ENCODE peak calls at places on chromosomes 2 and 18, in seven cellular contexts. One of them, this sample, is unnamed.

GRCh38 chr2:236092714-236093113 is 75.5 kb downstream of the GBX2 start:
- DNase-seq in HepG2: no peak
- DNase-seq in K562: no peak
- DNase-seq in H1: no peak
- DNase-seq in HCT116: no peak
- DNase-seq in SK-N-SH: no peak
- DNase-seq in GM12878: no peak
- DNase-seq in this sample: no peak

GRCh38 chr2:165203689-165204559 is at the start of gene SCN3A:
- DNase-seq in HepG2: peak
- DNase-seq in H1: no peak
- DNase-seq in K562: peak
- DNase-seq in GM12878: no peak
- DNase-seq in HCT116: peak
- DNase-seq in SK-N-SH: peak
- DNase-seq in this sample: peak

GRCh38 chr2:95074663-95075439 is 46.8 kb downstream of the MRPS5 start:
- DNase-seq in HCT116: no peak
- DNase-seq in H1: no peak
- DNase-seq in HepG2: no peak
- DNase-seq in K562: no peak
- DNase-seq in SK-N-SH: no peak
- DNase-seq in GM12878: no peak
- DNase-seq in this sample: no peak

GRCh38 chr2:239475161-239476028 is 74.6 kb upstream of the HDAC4 start:
- DNase-seq in GM12878: no peak
- DNase-seq in HepG2: no peak
- DNase-seq in HCT116: no peak
- DNase-seq in H1: no peak
- DNase-seq in K562: no peak
- DNase-seq in SK-N-SH: no peak
- DNase-seq in this sample: no peak

GRCh38 chr18:9613550-9614400 is 584 bp downstream of the PPP4R1 start:
- DNase-seq in H1: peak
- DNase-seq in HCT116: no peak
- DNase-seq in K562: peak
- DNase-seq in HepG2: peak
- DNase-seq in SK-N-SH: peak
- DNase-seq in GM12878: no peak
- DNase-seq in this sample: peak

GRCh38 chr2:65063426-65063825 is 7.2 kb downstream of the CEP68 start:
- DNase-seq in H1: no peak
- DNase-seq in HepG2: no peak
- DNase-seq in GM12878: no peak
- DNase-seq in HCT116: no peak
- DNase-seq in K562: no peak
- DNase-seq in SK-N-SH: peak
- DNase-seq in this sample: no peak

GRCh38 chr2:231917280-231918088 is 8.7 kb downstream of the NPPC start:
- DNase-seq in GM12878: no peak
- DNase-seq in H1: no peak
- DNase-seq in SK-N-SH: no peak
- DNase-seq in HCT116: no peak
- DNase-seq in HepG2: no peak
- DNase-seq in K562: peak
- DNase-seq in this sample: no peak

GRCh38 chr2:159600752-159601151 is 15.6 kb downstream of the BAZ2B start:
- DNase-seq in HCT116: peak
- DNase-seq in HepG2: peak
- DNase-seq in H1: no peak
- DNase-seq in GM12878: no peak
- DNase-seq in K562: peak
- DNase-seq in SK-N-SH: no peak
- DNase-seq in this sample: no peak

GRCh38 chr2:26978061-26978596 is 7.7 kb downstream of the MAPRE3 start:
- DNase-seq in K562: peak
- DNase-seq in SK-N-SH: peak
- DNase-seq in HCT116: no peak
- DNase-seq in GM12878: no peak
- DNase-seq in H1: no peak
- DNase-seq in HepG2: no peak
- DNase-seq in this sample: no peak

GRCh38 chr2:53969285-53970094 is 1.3 kb downstream of the PSME4 start:
- DNase-seq in HCT116: peak
- DNase-seq in HepG2: peak
- DNase-seq in K562: peak
- DNase-seq in SK-N-SH: peak
- DNase-seq in H1: no peak
- DNase-seq in GM12878: no peak
- DNase-seq in this sample: peak

GRCh38 chr2:69994166-69994565 is 32.7 kb upstream of the ASPRV1 start:
- DNase-seq in K562: no peak
- DNase-seq in HCT116: no peak
- DNase-seq in SK-N-SH: no peak
- DNase-seq in GM12878: no peak
- DNase-seq in HepG2: no peak
- DNase-seq in H1: no peak
- DNase-seq in this sample: no peak

GRCh38 chr2:84085562-84085961 is 373.5 kb downstream of the SUCLG1 start:
- DNase-seq in SK-N-SH: no peak
- DNase-seq in HCT116: no peak
- DNase-seq in K562: no peak
- DNase-seq in GM12878: no peak
- DNase-seq in HepG2: no peak
- DNase-seq in H1: no peak
- DNase-seq in this sample: no peak

GRCh38 chr2:182381225-182381624 is 45.6 kb downstream of the PDE1A start:
- DNase-seq in SK-N-SH: no peak
- DNase-seq in K562: no peak
- DNase-seq in HepG2: no peak
- DNase-seq in HCT116: no peak
- DNase-seq in H1: no peak
- DNase-seq in GM12878: no peak
- DNase-seq in this sample: no peak

GRCh38 chr2:192469612-192470011 is 274.9 kb upstream of the TMEFF2 start:
- DNase-seq in HCT116: no peak
- DNase-seq in H1: no peak
- DNase-seq in HepG2: no peak
- DNase-seq in SK-N-SH: no peak
- DNase-seq in K562: no peak
- DNase-seq in GM12878: no peak
- DNase-seq in this sample: no peak

GRCh38 chr2:197705912-197706838 is 1.0 kb downstream of the MARS2 start:
- DNase-seq in H1: no peak
- DNase-seq in SK-N-SH: peak
- DNase-seq in K562: peak
- DNase-seq in HepG2: peak
- DNase-seq in GM12878: no peak
- DNase-seq in HCT116: no peak
- DNase-seq in this sample: peak

GRCh38 chr18:24659837-24660720 is 199.6 kb downstream of the HRH4 start:
- DNase-seq in H1: no peak
- DNase-seq in SK-N-SH: no peak
- DNase-seq in HepG2: no peak
- DNase-seq in GM12878: no peak
- DNase-seq in HCT116: no peak
- DNase-seq in K562: no peak
- DNase-seq in this sample: no peak

GRCh38 chr2:225038076-225038571 is 4.1 kb downstream of the DOCK10 start:
- DNase-seq in K562: no peak
- DNase-seq in HepG2: no peak
- DNase-seq in HCT116: no peak
- DNase-seq in GM12878: no peak
- DNase-seq in H1: no peak
- DNase-seq in SK-N-SH: no peak
- DNase-seq in this sample: no peak
- TF ChIP-seq JUND in K562: no peak
- TF ChIP-seq JUND in HepG2: no peak
- TF ChIP-seq JUND in HCT116: no peak
- TF ChIP-seq JUND in GM12878: no peak
- TF ChIP-seq JUND in H1: no peak
- TF ChIP-seq JUND in SK-N-SH: no peak
- TF ChIP-seq JUND in this sample: no peak

GRCh38 chr2:15198051-15198450 is 363.1 kb downstream of the NBAS start:
- DNase-seq in GM12878: no peak
- DNase-seq in HCT116: no peak
- DNase-seq in H1: no peak
- DNase-seq in SK-N-SH: no peak
- DNase-seq in K562: no peak
- DNase-seq in HepG2: no peak
- DNase-seq in this sample: peak
- TF ChIP-seq JUND in GM12878: no peak
- TF ChIP-seq JUND in HCT116: no peak
- TF ChIP-seq JUND in H1: no peak
- TF ChIP-seq JUND in SK-N-SH: no peak
- TF ChIP-seq JUND in K562: no peak
- TF ChIP-seq JUND in HepG2: no peak
- TF ChIP-seq JUND in this sample: peak

GRCh38 chr2:230583593-230583992 is 129.0 kb upstream of the CAB39 start:
- DNase-seq in HCT116: no peak
- DNase-seq in HepG2: no peak
- DNase-seq in GM12878: no peak
- DNase-seq in SK-N-SH: no peak
- DNase-seq in H1: no peak
- DNase-seq in K562: no peak
- DNase-seq in this sample: no peak

GRCh38 chr2:230582851-230583283 is 129.8 kb upstream of the CAB39 start:
- DNase-seq in HCT116: no peak
- DNase-seq in GM12878: peak
- DNase-seq in H1: no peak
- DNase-seq in K562: no peak
- DNase-seq in SK-N-SH: no peak
- DNase-seq in HepG2: no peak
- DNase-seq in this sample: no peak

GRCh38 chr2:230575640-230576324 is 136.9 kb upstream of the CAB39 start:
- DNase-seq in GM12878: no peak
- DNase-seq in K562: peak
- DNase-seq in HCT116: peak
- DNase-seq in H1: no peak
- DNase-seq in SK-N-SH: no peak
- DNase-seq in HepG2: no peak
- DNase-seq in this sample: no peak

DNA sequence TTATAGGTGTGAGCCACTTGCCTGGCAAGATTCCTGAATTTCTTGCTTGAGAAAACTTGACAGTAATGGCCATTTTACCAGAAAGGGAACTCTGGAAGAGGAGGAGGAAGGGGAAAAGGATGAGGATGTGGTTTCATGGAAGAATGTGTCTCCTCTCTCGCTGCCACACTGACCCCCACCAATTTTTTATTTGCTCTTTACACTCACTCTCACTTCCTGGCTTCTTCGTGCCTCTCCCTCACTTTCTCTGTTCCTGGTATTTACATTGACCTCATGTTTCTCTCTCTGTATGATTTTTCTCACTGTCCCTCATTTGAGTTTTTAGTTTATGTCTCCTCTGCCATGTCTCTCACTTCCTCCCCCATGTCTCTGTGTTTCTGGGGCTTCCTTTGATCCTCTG is 134.5 kb upstream of the CAB39 start:
- DNase-seq in HepG2: no peak
- DNase-seq in H1: no peak
- DNase-seq in HCT116: no peak
- DNase-seq in K562: no peak
- DNase-seq in GM12878: no peak
- DNase-seq in SK-N-SH: no peak
- DNase-seq in this sample: no peak
- TF ChIP-seq JUND in HepG2: no peak
- TF ChIP-seq JUND in H1: no peak
- TF ChIP-seq JUND in HCT116: no peak
- TF ChIP-seq JUND in K562: no peak
- TF ChIP-seq JUND in GM12878: no peak
- TF ChIP-seq JUND in SK-N-SH: no peak
- TF ChIP-seq JUND in this sample: no peak

DNA sequence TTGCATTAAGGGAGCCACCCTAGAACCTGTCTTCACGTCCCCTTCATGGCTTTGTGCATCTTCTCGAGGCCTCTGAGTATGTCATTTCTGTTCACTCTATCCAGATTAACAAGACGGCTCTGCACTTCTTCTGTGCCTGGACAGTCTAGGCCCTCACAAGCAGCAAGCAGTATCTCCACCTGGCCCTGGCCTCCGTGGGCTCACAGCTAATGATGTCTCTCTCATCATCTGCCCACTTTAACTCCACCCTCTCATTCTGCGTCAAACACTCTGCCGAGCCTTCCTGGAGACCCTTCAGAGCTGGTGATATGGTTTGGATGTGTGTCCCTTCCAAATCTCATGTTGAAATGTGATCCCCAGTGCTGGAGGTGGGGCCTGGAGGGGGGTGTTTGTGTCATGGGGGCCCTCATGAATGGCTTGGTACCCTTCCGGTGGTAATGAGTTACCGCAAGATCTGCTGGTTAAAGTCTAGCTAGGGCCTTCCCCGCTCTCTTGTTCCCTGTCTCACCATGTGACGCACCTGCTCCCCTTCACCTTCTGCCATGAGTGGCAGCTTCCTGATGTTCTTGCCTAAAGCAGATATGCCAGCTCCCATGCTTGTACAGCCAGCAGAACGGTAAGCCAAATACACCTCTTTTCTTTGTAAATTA is 132.5 kb upstream of the ID2 start:
- DNase-seq in HepG2: no peak
- DNase-seq in HCT116: no peak
- DNase-seq in K562: no peak
- DNase-seq in H1: no peak
- DNase-seq in SK-N-SH: no peak
- DNase-seq in GM12878: no peak
- DNase-seq in this sample: no peak
- TF ChIP-seq JUND in HepG2: no peak
- TF ChIP-seq JUND in HCT116: no peak
- TF ChIP-seq JUND in K562: no peak
- TF ChIP-seq JUND in H1: no peak
- TF ChIP-seq JUND in SK-N-SH: no peak
- TF ChIP-seq JUND in GM12878: no peak
- TF ChIP-seq JUND in this sample: no peak

GRCh38 chr2:98703738-98704137 is 27.2 kb downstream of the MGAT4A start:
- DNase-seq in GM12878: no peak
- DNase-seq in SK-N-SH: no peak
- DNase-seq in HepG2: no peak
- DNase-seq in HCT116: no peak
- DNase-seq in H1: no peak
- DNase-seq in K562: no peak
- DNase-seq in this sample: no peak
- TF ChIP-seq JUND in GM12878: no peak
- TF ChIP-seq JUND in SK-N-SH: no peak
- TF ChIP-seq JUND in HepG2: no peak
- TF ChIP-seq JUND in HCT116: no peak
- TF ChIP-seq JUND in H1: no peak
- TF ChIP-seq JUND in K562: no peak
- TF ChIP-seq JUND in this sample: no peak

This sample was measured in T47D.